ENCODE peak calls at places on chromosome 9, in eight cellular contexts. A, Q, D, N, K, G, C and T are unnamed samples.

GRCh38 chr9:76751011-76751410 is 13.2 kb upstream of the PCA3 start:
- DNase-seq in A (no peak), Q (no peak), D (no peak), N (no peak), K (no peak), G (no peak), C (no peak), T (no peak)

GRCh38 chr9:94780516-94780950 is 54.0 kb downstream of the AOPEP start:
- DNase-seq in A (no peak), Q (peak), D (no peak), N (no peak), K (no peak), G (no peak), C (no peak), T (no peak)

GRCh38 chr9:101511009-101511408 is 22.6 kb upstream of the RNF20 start:
- DNase-seq in A (no peak), Q (no peak), D (no peak), N (no peak), K (no peak), G (no peak), C (no peak), T (no peak)

GRCh38 chr9:131098391-131099087 is 2.2 kb downstream of the AIF1L start:
- DNase-seq in A (no peak), Q (no peak), D (no peak), N (no peak), K (no peak), G (no peak), C (no peak), T (no peak)

GRCh38 chr9:76810377-76810957 is 46.2 kb downstream of the PCA3 start:
- DNase-seq in A (peak), Q (no peak), D (peak), N (peak), K (peak), G (peak), C (no peak), T (peak)

GRCh38 chr9:90285946-90286345 is 356.7 kb downstream of the DIRAS2 start:
- DNase-seq in A (no peak), Q (no peak), D (no peak), N (no peak), K (no peak), G (no peak), C (no peak), T (no peak)

GRCh38 chr9:5178126-5178805 is 7.2 kb downstream of the INSL6 start:
- DNase-seq in A (no peak), Q (no peak), D (no peak), N (no peak), K (no peak), G (no peak), C (no peak), T (no peak)

GRCh38 chr9:72650206-72650605 is 128.8 kb downstream of the TMC1 start:
- DNase-seq in A (no peak), Q (no peak), D (no peak), N (no peak), K (no peak), G (no peak), C (no peak), T (no peak)

GRCh38 chr9:126763130-126763764 is 41.6 kb upstream of the ZBTB43 start:
- DNase-seq in A (no peak), Q (no peak), D (no peak), N (no peak), K (no peak), G (no peak), C (no peak), T (no peak)

GRCh38 chr9:75390951-75391350 is 302.6 kb downstream of the OSTF1 start:
- DNase-seq in A (no peak), Q (no peak), D (no peak), N (no peak), K (no peak), G (no peak), C (no peak), T (no peak)

GRCh38 chr9:3825724-3826123 is 299.9 kb upstream of the RFX3 start:
- DNase-seq in A (no peak), Q (no peak), D (no peak), N (no peak), K (no peak), G (no peak), C (no peak), T (no peak)

GRCh38 chr9:37859043-37859442 is 44.9 kb downstream of the SLC25A51 start:
- DNase-seq in A (no peak), Q (no peak), D (no peak), N (no peak), K (no peak), G (no peak), C (no peak), T (no peak)

GRCh38 chr9:136829981-136830885 is 12.0 kb upstream of the AJM1 start:
- DNase-seq in A (no peak), Q (peak), D (no peak), N (no peak), K (no peak), G (no peak), C (no peak), T (no peak)

GRCh38 chr9:12774861-12775367 is at the start of gene LURAP1L:
- DNase-seq in A (peak), Q (peak), D (peak), N (peak), K (peak), G (peak), C (peak), T (peak)

GRCh38 chr9:92564479-92564878 is 28.7 kb upstream of the ECM2 start:
- DNase-seq in A (no peak), Q (no peak), D (no peak), N (no peak), K (no peak), G (no peak), C (no peak), T (no peak)

GRCh38 chr9:79408617-79409016 is 163.1 kb upstream of the TLE4 start:
- DNase-seq in A (no peak), Q (no peak), D (no peak), N (no peak), K (no peak), G (no peak), C (no peak), T (no peak)

GRCh38 chr9:15205632-15206243 is 101.3 kb downstream of the TTC39B start:
- DNase-seq in A (no peak), Q (no peak), D (no peak), N (no peak), K (no peak), G (no peak), C (no peak), T (no peak)

GRCh38 chr9:5425006-5425628 is 12.6 kb downstream of the PLGRKT start:
- DNase-seq in A (no peak), Q (no peak), D (no peak), N (no peak), K (peak), G (peak), C (peak), T (peak)

GRCh38 chr9:94869415-94869838 is 142.9 kb downstream of the AOPEP start:
- DNase-seq in A (no peak), Q (no peak), D (no peak), N (no peak), K (no peak), G (no peak), C (no peak), T (no peak)

GRCh38 chr9:2339416-2339815 is 282.2 kb upstream of the VLDLR start:
- DNase-seq in A (no peak), Q (no peak), D (no peak), N (no peak), K (no peak), G (no peak), C (no peak), T (no peak)

GRCh38 chr9:29160763-29161353 is 1587.6 kb upstream of the C9orf72 start:
- DNase-seq in A (no peak), Q (no peak), D (no peak), N (no peak), K (no peak), G (no peak), C (no peak), T (no peak)

GRCh38 chr9:90038778-90039177 is 434.0 kb downstream of the GADD45G start:
- DNase-seq in A (no peak), Q (no peak), D (no peak), N (no peak), K (peak), G (no peak), C (no peak), T (peak)

GRCh38 chr9:89179535-89179919 is 909 bp upstream of the SHC3 start:
- DNase-seq in A (no peak), Q (no peak), D (no peak), N (no peak), K (no peak), G (no peak), C (no peak), T (no peak)

GRCh38 chr9:90727498-90727897 is 74.1 kb upstream of the SYK start:
- DNase-seq in A (no peak), Q (no peak), D (no peak), N (no peak), K (no peak), G (no peak), C (no peak), T (no peak)

GRCh38 chr9:72772641-72773040 is 180.2 kb downstream of the ALDH1A1 start:
- DNase-seq in A (no peak), Q (no peak), D (no peak), N (no peak), K (no peak), G (no peak), C (no peak), T (no peak)

GRCh38 chr9:113963017-113963620 is 87.0 kb downstream of the ZNF618 start:
- DNase-seq in A (no peak), Q (no peak), D (peak), N (no peak), K (no peak), G (peak), C (peak), T (peak)

GRCh38 chr9:438066-438465 is 223.4 kb downstream of the DOCK8 start:
- DNase-seq in A (no peak), Q (no peak), D (no peak), N (no peak), K (no peak), G (no peak), C (no peak), T (no peak)

GRCh38 chr9:132662152-132662945 is 7.4 kb downstream of the DDX31 start:
- DNase-seq in A (no peak), Q (no peak), D (no peak), N (no peak), K (no peak), G (no peak), C (no peak), T (no peak)

GRCh38 chr9:134325096-134325812 is 1.0 kb upstream of the RXRA start:
- DNase-seq in A (peak), Q (no peak), D (no peak), N (no peak), K (no peak), G (peak), C (peak), T (no peak)

GRCh38 chr9:107631788-107632187 is 142.2 kb upstream of the KLF4 start:
- DNase-seq in A (no peak), Q (no peak), D (no peak), N (no peak), K (no peak), G (no peak), C (no peak), T (no peak)